ENCODE peak calls at places on chromosomes 12 and 14, in nine cellular contexts. X, B, G, S, R, E, H, D and V are unnamed samples.
A peak's percentile ranks its signal among the peaks of the same experiment; 100 is the strongest.

GRCh38 chr12:111068281-111068680 is 147.9 kb upstream of the MYL2 start:
- DNase-seq in X (no peak), B (no peak), G (no peak), S (no peak), R (no peak), E (no peak), H (no peak), D (no peak), V (no peak)

GRCh38 chr14:75981426-75981825 is 369 bp downstream of the TGFB3 start:
- DNase-seq in X (no peak), B (no peak), G (no peak), S (no peak), R (peak; percentile 26), E (peak; percentile 29), H (peak; percentile 68), D (no peak), V (no peak)

GRCh38 chr14:89455412-89455811 is 38.4 kb upstream of the FOXN3 start:
- DNase-seq in X (peak; percentile 74), B (no peak), G (no peak), S (no peak), R (no peak), E (no peak), H (no peak), D (no peak), V (no peak)

GRCh38 chr14:78130356-78130755 is 39.8 kb upstream of the NRXN3 start:
- DNase-seq in X (no peak), B (no peak), G (no peak), S (no peak), R (no peak), E (no peak), H (no peak), D (peak; percentile 76), V (no peak)

GRCh38 chr12:70074510-70074909 is 168.7 kb upstream of the CNOT2 start:
- DNase-seq in X (no peak), B (no peak), G (no peak), S (no peak), R (no peak), E (no peak), H (no peak), D (peak; percentile 64), V (no peak)

GRCh38 chr14:104316121-104316722 is 177.8 kb downstream of the KIF26A start:
- DNase-seq in X (peak; percentile 81), B (no peak), G (no peak), S (no peak), R (peak; percentile 5), E (no peak), H (peak; percentile 58), D (no peak), V (peak; percentile 10)

GRCh38 chr12:112939761-112940357 is 1.6 kb downstream of the OAS3 start:
- DNase-seq in X (no peak), B (no peak), G (no peak), S (no peak), R (no peak), E (no peak), H (no peak), D (no peak), V (peak; percentile 32)

GRCh38 chr12:117356048-117356447 is 5.4 kb downstream of the NOS1 start:
- DNase-seq in X (no peak), B (no peak), G (no peak), S (no peak), R (no peak), E (no peak), H (no peak), D (peak; percentile 75), V (no peak)

GRCh38 chr14:68807148-68807600 is 14.3 kb upstream of the ZFP36L1 start:
- DNase-seq in X (peak; percentile 60), B (peak; percentile 82), G (peak; percentile 78), S (peak; percentile 41), R (peak; percentile 85), E (peak; percentile 70), H (peak; percentile 75), D (peak; percentile 56), V (no peak)

GRCh38 chr12:57616383-57617101 is 5.3 kb downstream of the ARHGEF25 start:
- DNase-seq in X (no peak), B (peak; percentile 57), G (no peak), S (no peak), R (no peak), E (peak; percentile 26), H (no peak), D (peak; percentile 72), V (no peak)

GRCh38 chr12:74646831-74647230 is 109.2 kb downstream of the ATXN7L3B start:
- DNase-seq in X (no peak), B (peak; percentile 4), G (no peak), S (no peak), R (no peak), E (no peak), H (no peak), D (peak; percentile 24), V (no peak)

GRCh38 chr14:74240794-74241610 is 1.8 kb downstream of the VSX2 start:
- DNase-seq in X (peak; percentile 49), B (peak; percentile 7), G (no peak), S (peak; percentile 33), R (no peak), E (no peak), H (no peak), D (no peak), V (no peak)

GRCh38 chr12:2456813-2457186 is 338.0 kb upstream of the FKBP4 start:
- DNase-seq in X (no peak), B (no peak), G (no peak), S (no peak), R (no peak), E (no peak), H (no peak), D (no peak), V (no peak)

GRCh38 chr12:5200276-5201087 is 156.8 kb downstream of the KCNA5 start:
- DNase-seq in X (peak; percentile 78), B (no peak), G (no peak), S (peak; percentile 59), R (peak; percentile 16), E (peak; percentile 16), H (no peak), D (peak; percentile 20), V (no peak)

GRCh38 chr12:6608592-6609311 is 1.6 kb upstream of the CHD4 start:
- DNase-seq in X (no peak), B (peak; percentile 37), G (no peak), S (no peak), R (no peak), E (peak; percentile 54), H (no peak), D (no peak), V (peak; percentile 40)

GRCh38 chr12:45458238-45458637 is 242.3 kb downstream of the ANO6 start:
- DNase-seq in X (no peak), B (peak; percentile 70), G (no peak), S (no peak), R (no peak), E (no peak), H (no peak), D (no peak), V (no peak)

DNA sequence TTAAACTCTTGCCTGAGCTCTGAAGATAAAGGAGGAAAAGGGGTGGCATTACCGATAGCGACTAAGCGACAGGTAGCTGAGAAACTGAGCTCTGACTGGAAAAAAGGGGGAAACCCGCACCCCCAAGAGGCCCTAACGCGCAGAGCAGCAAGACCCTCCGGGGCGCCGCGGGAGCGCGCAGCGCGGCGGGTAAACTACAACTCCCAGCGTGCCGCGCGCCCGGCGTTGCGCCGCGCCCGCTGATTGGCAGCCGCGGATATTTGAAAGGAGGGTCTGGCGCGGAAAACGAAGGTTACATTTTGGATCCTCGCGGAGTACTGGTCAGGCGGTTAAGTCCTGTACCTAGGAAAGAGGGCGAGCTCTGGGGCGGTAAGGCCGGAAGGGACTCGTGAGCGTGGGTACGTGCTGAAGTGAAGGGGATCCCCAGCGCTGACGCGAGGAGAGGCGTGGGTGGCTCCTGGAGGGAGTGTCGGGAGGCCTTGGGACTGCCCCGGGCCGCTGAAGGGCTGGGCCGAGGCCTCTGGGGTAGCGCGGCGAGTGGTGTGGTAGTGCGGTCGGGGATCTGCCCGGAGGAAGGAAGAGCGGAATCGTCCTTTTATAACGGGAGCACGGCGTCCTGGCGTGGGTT is at the start of gene ESPL1:
- DNase-seq in X (peak; percentile 79), B (peak; percentile 68), G (peak; percentile 57), S (peak; percentile 54), R (peak; percentile 59), E (peak; percentile 77), H (peak; percentile 87), D (peak; percentile 66), V (peak; percentile 84)
- TF ChIP-seq CTCF in X (peak; percentile 44), B (peak; percentile 21), G (no peak), S (peak; percentile 22), R (no peak), E (peak; percentile 62), H (no peak), D (no peak), V (no peak)

DNA sequence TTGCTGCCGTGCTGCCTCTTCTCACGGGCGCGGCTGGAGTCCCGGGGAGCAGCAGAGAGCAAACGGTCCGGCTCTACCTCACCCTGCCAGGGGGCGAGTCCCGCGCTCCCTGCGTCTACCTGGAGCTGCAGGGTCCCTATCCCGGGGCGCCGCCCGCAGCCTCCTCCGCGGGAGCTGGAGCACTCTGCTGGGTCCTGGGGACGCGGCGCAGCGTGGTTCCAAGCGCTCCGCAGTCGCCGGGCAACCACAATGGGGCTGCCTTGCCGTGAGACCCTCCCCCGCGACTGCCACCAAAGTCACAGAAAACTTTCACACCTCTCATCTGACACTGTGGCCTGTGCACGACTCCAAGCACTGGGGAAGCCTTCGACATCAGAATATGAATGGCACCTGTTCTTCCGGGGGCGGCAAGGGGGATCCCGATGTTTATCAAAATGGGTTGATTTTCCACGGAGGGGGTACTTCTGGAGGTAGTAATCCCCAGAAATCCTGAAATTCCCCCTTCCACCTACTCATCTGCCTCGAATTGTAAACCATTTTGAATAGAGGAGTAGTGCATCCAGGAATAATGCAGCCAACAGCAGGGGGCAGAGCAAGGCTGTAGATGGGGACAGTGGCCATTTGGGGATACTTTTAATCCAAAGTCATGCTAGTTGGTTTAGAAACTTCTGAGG is at the start of gene C12orf42:
- DNase-seq in X (no peak), B (peak; percentile 15), G (no peak), S (no peak), R (no peak), E (no peak), H (no peak), D (peak; percentile 56), V (peak; percentile 50)
- TF ChIP-seq CTCF in X (no peak), B (peak; percentile 46), G (peak; percentile 32), S (no peak), R (no peak), E (no peak), H (no peak), D (peak; percentile 70), V (no peak)

DNA sequence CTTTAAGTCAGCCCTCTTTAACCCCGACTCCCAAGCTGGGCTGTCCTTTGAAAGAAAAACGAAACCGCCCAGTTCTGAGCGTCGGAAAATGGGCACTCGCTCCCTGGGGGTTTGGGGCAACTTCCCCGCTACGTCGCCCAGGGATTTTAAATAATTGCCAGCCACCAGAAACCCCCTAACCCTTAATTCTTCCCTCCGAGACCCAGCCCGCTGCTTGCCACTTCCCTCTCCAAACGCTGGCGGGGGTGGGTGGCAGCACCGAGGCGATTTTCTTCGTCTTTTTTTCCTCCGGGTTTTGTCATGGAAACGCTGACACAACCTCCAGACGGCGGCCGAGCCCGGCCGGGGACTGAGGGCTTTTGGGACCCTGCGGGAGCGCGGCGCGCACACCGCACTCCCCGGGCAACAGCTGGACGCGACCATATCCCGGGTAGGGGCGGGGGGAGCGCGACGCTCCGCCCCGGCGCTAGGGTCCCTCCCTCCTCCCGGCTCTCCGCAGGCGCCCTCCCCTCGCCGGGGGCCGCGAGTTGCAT is at the start of gene CHST11:
- DNase-seq in X (peak; percentile 74), B (peak; percentile 85), G (peak; percentile 77), S (peak; percentile 69), R (peak; percentile 85), E (peak; percentile 74), H (peak; percentile 94), D (peak; percentile 68), V (peak; percentile 71)
- TF ChIP-seq CTCF in X (peak; percentile 17), B (peak; percentile 43), G (no peak), S (peak; percentile 13), R (no peak), E (peak; percentile 48), H (peak; percentile 60), D (peak; percentile 23), V (no peak)

GRCh38 chr14:55430024-55430690 is 10.3 kb downstream of the TBPL2 start:
- DNase-seq in X (no peak), B (peak; percentile 87), G (peak; percentile 65), S (peak; percentile 71), R (peak; percentile 44), E (peak; percentile 36), H (peak; percentile 68), D (peak; percentile 95), V (no peak)
- TF ChIP-seq CTCF in X (peak; percentile 57), B (peak; percentile 55), G (peak; percentile 36), S (peak; percentile 55), R (peak; percentile 9), E (peak; percentile 13), H (peak; percentile 25), D (peak; percentile 52), V (no peak)